ENCODE peak calls at places on chromosome 16, in eight cellular contexts. One of them, this sample, is unnamed.

GRCh38 chr16:53430363-53430762 is 3.9 kb upstream of the RBL2 start:
- DNase-seq in uterus: no peak
- DNase-seq in fibroblast of lung: no peak
- DNase-seq in CD4-positive, alpha-beta T cell: no peak
- DNase-seq in neural progenitor cell: no peak
- DNase-seq in cardiac fibroblast: no peak
- DNase-seq in A549: no peak
- DNase-seq in IMR-90: no peak
- DNase-seq in this sample: no peak

GRCh38 chr16:1973461-1974156 is 1.8 kb downstream of the TBL3 start:
- DNase-seq in IMR-90: no peak
- DNase-seq in uterus: no peak
- DNase-seq in fibroblast of lung: no peak
- DNase-seq in neural progenitor cell: no peak
- DNase-seq in A549: no peak
- DNase-seq in CD4-positive, alpha-beta T cell: no peak
- DNase-seq in cardiac fibroblast: no peak
- DNase-seq in this sample: no peak

GRCh38 chr16:4830408-4830807 is 16.7 kb downstream of the GLYR1 start:
- DNase-seq in uterus: no peak
- DNase-seq in CD4-positive, alpha-beta T cell: no peak
- DNase-seq in cardiac fibroblast: no peak
- DNase-seq in fibroblast of lung: no peak
- DNase-seq in A549: no peak
- DNase-seq in IMR-90: no peak
- DNase-seq in neural progenitor cell: no peak
- DNase-seq in this sample: no peak

GRCh38 chr16:81779540-81780320 is 639 bp downstream of the PLCG2 start:
- DNase-seq in cardiac fibroblast: peak; percentile 10
- DNase-seq in CD4-positive, alpha-beta T cell: no peak
- DNase-seq in IMR-90: no peak
- DNase-seq in uterus: no peak
- DNase-seq in fibroblast of lung: no peak
- DNase-seq in A549: peak; percentile 48
- DNase-seq in neural progenitor cell: peak; percentile 33
- DNase-seq in this sample: no peak

GRCh38 chr16:11076259-11077018 is 132.1 kb downstream of the CLEC16A start:
- DNase-seq in cardiac fibroblast: no peak
- DNase-seq in fibroblast of lung: no peak
- DNase-seq in uterus: no peak
- DNase-seq in A549: no peak
- DNase-seq in IMR-90: peak; percentile 44
- DNase-seq in CD4-positive, alpha-beta T cell: no peak
- DNase-seq in neural progenitor cell: peak; percentile 24
- DNase-seq in this sample: no peak

GRCh38 chr16:10180042-10180770 is 2.0 kb downstream of the GRIN2A start:
- DNase-seq in IMR-90: no peak
- DNase-seq in CD4-positive, alpha-beta T cell: no peak
- DNase-seq in fibroblast of lung: no peak
- DNase-seq in cardiac fibroblast: no peak
- DNase-seq in neural progenitor cell: no peak
- DNase-seq in uterus: no peak
- DNase-seq in A549: no peak
- DNase-seq in this sample: no peak

GRCh38 chr16:23836404-23837291 is 865 bp downstream of the PRKCB start:
- DNase-seq in A549: no peak
- DNase-seq in IMR-90: no peak
- DNase-seq in cardiac fibroblast: no peak
- DNase-seq in uterus: no peak
- DNase-seq in neural progenitor cell: peak; percentile 74
- DNase-seq in CD4-positive, alpha-beta T cell: peak; percentile 63
- DNase-seq in fibroblast of lung: no peak
- DNase-seq in this sample: no peak

GRCh38 chr16:80719573-80719972 is 84.8 kb downstream of the CDYL2 start:
- DNase-seq in cardiac fibroblast: no peak
- DNase-seq in IMR-90: no peak
- DNase-seq in uterus: no peak
- DNase-seq in A549: no peak
- DNase-seq in CD4-positive, alpha-beta T cell: no peak
- DNase-seq in fibroblast of lung: no peak
- DNase-seq in neural progenitor cell: no peak
- DNase-seq in this sample: no peak

GRCh38 chr16:65308506-65308905 is 186.6 kb upstream of the CDH11 start:
- DNase-seq in neural progenitor cell: no peak
- DNase-seq in cardiac fibroblast: no peak
- DNase-seq in A549: no peak
- DNase-seq in IMR-90: no peak
- DNase-seq in uterus: no peak
- DNase-seq in CD4-positive, alpha-beta T cell: no peak
- DNase-seq in fibroblast of lung: no peak
- DNase-seq in this sample: no peak

GRCh38 chr16:65306313-65306712 is 184.4 kb upstream of the CDH11 start:
- DNase-seq in fibroblast of lung: no peak
- DNase-seq in A549: no peak
- DNase-seq in neural progenitor cell: no peak
- DNase-seq in uterus: no peak
- DNase-seq in IMR-90: no peak
- DNase-seq in cardiac fibroblast: no peak
- DNase-seq in CD4-positive, alpha-beta T cell: no peak
- DNase-seq in this sample: no peak

GRCh38 chr16:65306722-65307121 is 184.9 kb upstream of the CDH11 start:
- DNase-seq in neural progenitor cell: no peak
- DNase-seq in CD4-positive, alpha-beta T cell: no peak
- DNase-seq in A549: no peak
- DNase-seq in fibroblast of lung: no peak
- DNase-seq in uterus: no peak
- DNase-seq in cardiac fibroblast: no peak
- DNase-seq in IMR-90: no peak
- DNase-seq in this sample: no peak

GRCh38 chr16:65309294-65309850 is 187.5 kb upstream of the CDH11 start:
- DNase-seq in neural progenitor cell: no peak
- DNase-seq in uterus: no peak
- DNase-seq in IMR-90: no peak
- DNase-seq in fibroblast of lung: no peak
- DNase-seq in CD4-positive, alpha-beta T cell: no peak
- DNase-seq in cardiac fibroblast: no peak
- DNase-seq in A549: no peak
- DNase-seq in this sample: no peak

DNA sequence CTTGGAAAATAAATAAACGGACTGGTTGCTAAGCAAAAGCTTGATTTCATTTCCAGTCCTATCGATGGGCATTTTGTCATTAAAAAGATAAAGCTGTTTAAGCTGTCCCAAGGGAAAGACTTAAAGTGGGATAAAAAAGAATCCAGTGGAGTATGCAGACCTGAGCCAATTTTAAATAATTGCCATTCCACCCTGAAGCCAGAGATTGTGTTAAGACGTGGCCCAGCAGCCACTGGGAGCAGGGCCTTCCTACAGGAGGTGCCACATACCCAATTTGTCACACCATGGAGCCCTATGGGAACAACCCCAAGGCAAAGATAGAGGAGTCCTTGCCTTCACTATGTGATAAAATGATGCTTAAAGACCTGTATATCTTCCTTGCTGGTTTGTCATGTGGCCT is 183.7 kb upstream of the CDH11 start:
- DNase-seq in fibroblast of lung: no peak
- DNase-seq in cardiac fibroblast: no peak
- DNase-seq in A549: no peak
- DNase-seq in neural progenitor cell: no peak
- DNase-seq in uterus: no peak
- DNase-seq in IMR-90: no peak
- DNase-seq in CD4-positive, alpha-beta T cell: no peak
- DNase-seq in this sample: no peak
- TF ChIP-seq CTCF in fibroblast of lung: no peak
- TF ChIP-seq CTCF in cardiac fibroblast: no peak
- TF ChIP-seq CTCF in A549: no peak
- TF ChIP-seq CTCF in neural progenitor cell: no peak
- TF ChIP-seq CTCF in uterus: no peak
- TF ChIP-seq CTCF in IMR-90: no peak
- TF ChIP-seq CTCF in CD4-positive, alpha-beta T cell: no peak
- TF ChIP-seq CTCF in this sample: no peak

DNA sequence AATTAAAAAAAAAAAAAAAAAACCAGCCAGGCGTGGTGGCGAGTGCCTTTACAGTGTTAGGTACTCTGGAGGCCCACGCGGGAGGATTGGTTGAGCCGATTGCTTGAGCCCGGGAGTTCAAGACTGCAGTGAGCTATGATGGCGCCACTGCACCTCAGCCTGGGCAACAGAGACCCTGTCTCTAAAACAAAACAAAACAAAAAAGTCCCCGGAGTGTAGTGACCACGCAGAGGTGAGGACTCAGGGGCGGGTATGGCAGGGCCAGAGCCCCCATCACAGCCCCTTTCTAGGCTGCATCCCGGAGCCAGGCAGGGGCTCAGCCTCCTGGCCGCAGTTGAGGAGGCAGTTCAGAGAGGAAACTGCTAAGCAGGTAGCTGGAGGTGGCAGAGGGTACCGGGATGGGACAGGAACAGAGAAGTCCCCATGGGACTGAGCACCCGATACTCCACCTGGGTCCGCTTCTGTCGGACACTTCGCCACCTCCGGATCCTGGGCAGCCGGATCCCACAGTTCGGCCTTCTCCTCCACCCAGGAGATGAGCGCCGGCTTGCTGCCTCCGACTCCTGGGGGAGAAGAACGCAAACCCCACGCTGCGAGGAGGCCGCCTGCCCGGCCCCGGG is 800 bp downstream of the ZNF747 start:
- DNase-seq in A549: no peak
- DNase-seq in CD4-positive, alpha-beta T cell: no peak
- DNase-seq in uterus: no peak
- DNase-seq in fibroblast of lung: no peak
- DNase-seq in neural progenitor cell: peak; percentile 17
- DNase-seq in IMR-90: no peak
- DNase-seq in cardiac fibroblast: no peak
- DNase-seq in this sample: no peak
- TF ChIP-seq CTCF in A549: no peak
- TF ChIP-seq CTCF in CD4-positive, alpha-beta T cell: no peak
- TF ChIP-seq CTCF in uterus: no peak
- TF ChIP-seq CTCF in fibroblast of lung: no peak
- TF ChIP-seq CTCF in neural progenitor cell: no peak
- TF ChIP-seq CTCF in IMR-90: no peak
- TF ChIP-seq CTCF in cardiac fibroblast: no peak
- TF ChIP-seq CTCF in this sample: no peak

GRCh38 chr16:57137043-57137442 is 44.7 kb downstream of the CPNE2 start:
- DNase-seq in A549: no peak
- DNase-seq in uterus: no peak
- DNase-seq in cardiac fibroblast: no peak
- DNase-seq in CD4-positive, alpha-beta T cell: no peak
- DNase-seq in neural progenitor cell: no peak
- DNase-seq in IMR-90: no peak
- DNase-seq in fibroblast of lung: no peak
- DNase-seq in this sample: no peak

GRCh38 chr16:57133911-57134310 is 41.5 kb downstream of the CPNE2 start:
- DNase-seq in IMR-90: no peak
- DNase-seq in fibroblast of lung: no peak
- DNase-seq in neural progenitor cell: no peak
- DNase-seq in A549: no peak
- DNase-seq in CD4-positive, alpha-beta T cell: no peak
- DNase-seq in cardiac fibroblast: no peak
- DNase-seq in uterus: no peak
- DNase-seq in this sample: no peak

GRCh38 chr16:57133101-57133500 is 40.7 kb downstream of the CPNE2 start:
- DNase-seq in CD4-positive, alpha-beta T cell: no peak
- DNase-seq in fibroblast of lung: no peak
- DNase-seq in cardiac fibroblast: no peak
- DNase-seq in neural progenitor cell: peak; percentile 49
- DNase-seq in uterus: no peak
- DNase-seq in IMR-90: no peak
- DNase-seq in A549: no peak
- DNase-seq in this sample: no peak

GRCh38 chr16:57132470-57132869 is 40.1 kb downstream of the CPNE2 start:
- DNase-seq in IMR-90: no peak
- DNase-seq in cardiac fibroblast: no peak
- DNase-seq in A549: no peak
- DNase-seq in neural progenitor cell: no peak
- DNase-seq in fibroblast of lung: no peak
- DNase-seq in uterus: no peak
- DNase-seq in CD4-positive, alpha-beta T cell: no peak
- DNase-seq in this sample: no peak

DNA sequence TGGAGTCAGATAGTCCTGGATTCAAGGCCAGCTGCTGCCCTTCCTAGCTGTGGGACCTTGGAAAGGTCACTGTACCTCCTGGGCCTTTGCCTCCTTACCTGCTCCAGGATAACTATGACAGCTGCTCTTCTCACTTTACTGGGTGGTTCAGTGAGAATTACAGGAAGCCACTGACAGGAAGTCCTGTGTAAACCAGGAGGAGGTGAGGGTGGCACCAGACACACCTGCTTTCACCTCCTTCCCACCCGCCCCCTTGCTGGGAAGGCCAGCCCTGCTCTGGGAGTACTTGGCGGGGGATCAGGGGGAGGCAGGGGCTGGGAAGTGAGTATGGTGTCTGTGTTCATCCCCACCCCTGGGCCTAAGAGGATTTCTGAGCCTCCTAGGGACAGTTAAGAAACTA is 42.6 kb downstream of the CPNE2 start:
- DNase-seq in A549: no peak
- DNase-seq in neural progenitor cell: no peak
- DNase-seq in fibroblast of lung: no peak
- DNase-seq in CD4-positive, alpha-beta T cell: peak; percentile 48
- DNase-seq in uterus: no peak
- DNase-seq in IMR-90: no peak
- DNase-seq in cardiac fibroblast: no peak
- DNase-seq in this sample: peak; percentile 19
- TF ChIP-seq CTCF in A549: no peak
- TF ChIP-seq CTCF in neural progenitor cell: no peak
- TF ChIP-seq CTCF in fibroblast of lung: no peak
- TF ChIP-seq CTCF in CD4-positive, alpha-beta T cell: no peak
- TF ChIP-seq CTCF in uterus: no peak
- TF ChIP-seq CTCF in IMR-90: no peak
- TF ChIP-seq CTCF in cardiac fibroblast: no peak
- TF ChIP-seq CTCF in this sample: no peak

GRCh38 chr16:89013692-89014455 is 36.9 kb upstream of the CBFA2T3 start:
- DNase-seq in cardiac fibroblast: no peak
- DNase-seq in neural progenitor cell: no peak
- DNase-seq in IMR-90: no peak
- DNase-seq in A549: no peak
- DNase-seq in CD4-positive, alpha-beta T cell: no peak
- DNase-seq in uterus: no peak
- DNase-seq in fibroblast of lung: no peak
- DNase-seq in this sample: no peak

GRCh38 chr16:89015271-89015859 is 38.4 kb upstream of the CBFA2T3 start:
- DNase-seq in neural progenitor cell: no peak
- DNase-seq in cardiac fibroblast: no peak
- DNase-seq in IMR-90: no peak
- DNase-seq in CD4-positive, alpha-beta T cell: no peak
- DNase-seq in A549: no peak
- DNase-seq in uterus: no peak
- DNase-seq in fibroblast of lung: no peak
- DNase-seq in this sample: no peak

GRCh38 chr16:89012622-89012995 is 35.6 kb upstream of the CBFA2T3 start:
- DNase-seq in A549: no peak
- DNase-seq in uterus: no peak
- DNase-seq in CD4-positive, alpha-beta T cell: no peak
- DNase-seq in cardiac fibroblast: no peak
- DNase-seq in fibroblast of lung: no peak
- DNase-seq in IMR-90: no peak
- DNase-seq in neural progenitor cell: no peak
- DNase-seq in this sample: no peak

GRCh38 chr16:89013111-89013510 is 36.1 kb upstream of the CBFA2T3 start:
- DNase-seq in cardiac fibroblast: no peak
- DNase-seq in A549: no peak
- DNase-seq in IMR-90: no peak
- DNase-seq in CD4-positive, alpha-beta T cell: no peak
- DNase-seq in neural progenitor cell: no peak
- DNase-seq in uterus: no peak
- DNase-seq in fibroblast of lung: no peak
- DNase-seq in this sample: no peak

DNA sequence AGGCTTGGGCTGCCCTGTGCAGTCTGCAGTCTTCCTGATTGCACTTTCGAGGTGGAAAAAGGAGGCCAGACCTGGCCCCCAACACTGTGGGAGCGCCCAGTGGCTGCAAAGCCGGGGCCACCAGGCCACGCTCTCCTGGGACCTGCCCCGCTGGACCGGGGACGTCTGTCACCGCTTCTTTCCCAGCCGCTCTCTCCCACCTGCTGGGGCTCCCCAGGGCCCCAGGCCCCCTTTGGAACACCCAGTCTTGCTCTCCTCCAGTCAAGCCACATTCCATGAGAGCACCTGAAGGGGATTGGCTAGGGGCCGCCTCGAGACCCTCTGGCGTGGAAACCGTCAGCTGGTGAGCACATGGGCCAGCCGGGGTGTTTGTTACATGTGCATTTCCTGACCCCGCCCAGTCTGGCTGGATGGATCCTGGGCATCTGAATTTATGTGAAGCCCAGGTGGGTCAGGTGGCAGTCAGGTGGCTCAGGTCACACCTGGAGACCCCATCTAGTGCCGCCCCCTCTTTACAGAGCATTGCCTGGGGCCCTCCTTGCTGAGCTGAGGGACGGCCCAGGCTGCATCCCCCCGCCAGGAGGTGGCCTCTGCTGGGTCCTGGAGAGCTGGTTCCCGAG is 37.7 kb upstream of the CBFA2T3 start:
- DNase-seq in uterus: no peak
- DNase-seq in IMR-90: no peak
- DNase-seq in cardiac fibroblast: no peak
- DNase-seq in neural progenitor cell: no peak
- DNase-seq in A549: no peak
- DNase-seq in CD4-positive, alpha-beta T cell: no peak
- DNase-seq in fibroblast of lung: no peak
- DNase-seq in this sample: no peak
- TF ChIP-seq CTCF in uterus: no peak
- TF ChIP-seq CTCF in IMR-90: no peak
- TF ChIP-seq CTCF in cardiac fibroblast: no peak
- TF ChIP-seq CTCF in neural progenitor cell: no peak
- TF ChIP-seq CTCF in A549: no peak
- TF ChIP-seq CTCF in CD4-positive, alpha-beta T cell: no peak
- TF ChIP-seq CTCF in fibroblast of lung: no peak
- TF ChIP-seq CTCF in this sample: no peak

This sample was measured in GM12864.